ENCODE peak calls at places on chromosomes 4 and X, in nine cellular contexts. F is NCI-H1092 treated with DMSO at 0.1 percent for 48 hours; S is CD4-positive, alpha-beta T cell; N is stimulated activated CD4-positive, alpha-beta T cell treated with anti-CD3 and anti-CD28 coated beads, Interleukin-4, amount 100 ng/mL, for 4 hours; R is fibroblast of the aortic adventitia; O is astrocyte of the cerebellum; J is caudate nucleus; G is Right ventricle myocardium superior; I is activated T-cell treated with anti-CD3 and anti-CD28 coated beads for 1 hour. Q is an unnamed sample.

GRCh38 chrX:67543818-67544217 is at the start of gene AR:
- DNase-seq in F (no peak), S (no peak), N (no peak), R (peak; percentile 67), O (peak; percentile 28), J (no peak), G (peak; percentile 83), I (no peak), Q (no peak)

GRCh38 chr4:155569960-155570515 is 96.6 kb upstream of the GUCY1A1 start:
- DNase-seq in F (no peak), S (no peak), N (no peak), R (no peak), O (no peak), J (no peak), G (no peak), I (no peak), Q (no peak)

GRCh38 chrX:330726-331144 is 12.1 kb upstream of the GTPBP6 start:
- DNase-seq in F (no peak), S (no peak), N (no peak), R (no peak), O (no peak), J (no peak), G (peak; percentile 26), I (no peak), Q (no peak)

GRCh38 chr4:40628888-40629287 is 776 bp downstream of the RBM47 start:
- DNase-seq in F (no peak), S (no peak), N (no peak), R (no peak), O (no peak), J (no peak), G (no peak), I (no peak), Q (no peak)

GRCh38 chrX:44748014-44748413 is 95.8 kb upstream of the DUSP21 start:
- DNase-seq in F (no peak), S (no peak), N (no peak), R (peak; percentile 6), O (no peak), J (no peak), G (no peak), I (no peak), Q (peak; percentile 14)

GRCh38 chrX:48761674-48762471 is at the start of gene GLOD5:
- DNase-seq in F (peak; percentile 57), S (no peak), N (no peak), R (no peak), O (no peak), J (no peak), G (no peak), I (no peak), Q (peak; percentile 51)

GRCh38 chr4:34309356-34309900 is 1934.9 kb downstream of the ARAP2 start:
- DNase-seq in F (no peak), S (no peak), N (no peak), R (no peak), O (no peak), J (no peak), G (no peak), I (no peak), Q (no peak)

GRCh38 chrX:9578083-9578779 is 113.4 kb downstream of the TBL1X start:
- DNase-seq in F (no peak), S (no peak), N (no peak), R (no peak), O (no peak), J (no peak), G (no peak), I (no peak), Q (no peak)

GRCh38 chr4:102390438-102390837 is 45.2 kb upstream of the SLC39A8 start:
- DNase-seq in F (no peak), S (no peak), N (no peak), R (peak; percentile 40), O (peak; percentile 29), J (no peak), G (no peak), I (no peak), Q (peak; percentile 58)

GRCh38 chr4:88452941-88453340 is 4.0 kb upstream of the HERC5 start:
- DNase-seq in F (no peak), S (no peak), N (no peak), R (no peak), O (no peak), J (no peak), G (no peak), I (no peak), Q (no peak)

GRCh38 chr4:133800966-133801365 is 400.6 kb downstream of the PABPC4L start:
- DNase-seq in F (no peak), S (no peak), N (no peak), R (no peak), O (no peak), J (no peak), G (no peak), I (no peak), Q (no peak)

GRCh38 chrX:21487832-21488231 is 113.6 kb downstream of the CNKSR2 start:
- DNase-seq in F (peak; percentile 89), S (no peak), N (no peak), R (no peak), O (no peak), J (no peak), G (no peak), I (no peak), Q (no peak)

GRCh38 chr4:120517966-120518365 is 404.6 kb downstream of the PRDM5 start:
- DNase-seq in F (no peak), S (no peak), N (no peak), R (peak; percentile 97), O (peak; percentile 9), J (no peak), G (no peak), I (no peak), Q (peak; percentile 70)

GRCh38 chrX:115889121-115889890 is 281.2 kb upstream of the AGTR2 start:
- DNase-seq in F (no peak), S (no peak), N (no peak), R (no peak), O (no peak), J (no peak), G (no peak), I (no peak), Q (no peak)

Q was measured in RWPE1.